ENCODE peak calls at places on chromosomes 11 and 22, in seven cellular contexts. U is H1, Q is psoas muscle, E is thyroid gland, P is lower lobe of right lung, Z is breast epithelium, I is colonic mucosa. L is an unnamed sample.
A peak's percentile ranks its signal among the peaks of the same experiment; 100 is the strongest.

GRCh38 chr22:44271010-44271500 is 41.7 kb downstream of the SHISAL1 start:
- DNase-seq in E (no peak), P (peak; percentile 12), U (no peak), Z (no peak), I (no peak), Q (peak; percentile 19), L (no peak)

GRCh38 chr11:104442320-104442719 is 278.4 kb upstream of the PDGFD start:
- DNase-seq in I (no peak), U (no peak), Q (no peak), Z (no peak), P (no peak), E (no peak), L (no peak)

GRCh38 chr11:107372439-107372838 is 85.2 kb downstream of the CWF19L2 start:
- DNase-seq in I (no peak), U (no peak), P (no peak), E (no peak), Z (no peak), Q (no peak), L (no peak)

GRCh38 chr11:14300661-14301304 is 58.2 kb downstream of the RRAS2 start:
- DNase-seq in P (no peak), U (no peak), E (peak; percentile 44), Q (peak; percentile 63), I (peak; percentile 58), Z (peak; percentile 37), L (peak; percentile 29)

GRCh38 chr11:61111786-61112517 is 9.7 kb downstream of the CD5 start:
- DNase-seq in E (no peak), I (no peak), P (no peak), U (no peak), Z (no peak), Q (no peak), L (no peak)

GRCh38 chr11:95337175-95337957 is 106.4 kb upstream of the SESN3 start:
- DNase-seq in Q (peak; percentile 79), E (peak; percentile 46), U (peak; percentile 53), I (peak; percentile 42), Z (peak; percentile 45), P (peak; percentile 68), L (peak; percentile 43)

GRCh38 chr11:118649941-118650340 is 29.5 kb downstream of the TREH start:
- DNase-seq in Z (no peak), E (no peak), U (no peak), I (no peak), P (no peak), Q (no peak), L (no peak)

GRCh38 chr11:96145163-96145585 is 197.8 kb downstream of the MAML2 start:
- DNase-seq in Z (no peak), Q (no peak), I (no peak), P (no peak), U (no peak), E (no peak), L (no peak)

GRCh38 chr22:38097557-38098409 is 12.7 kb downstream of the BAIAP2L2 start:
- DNase-seq in Z (no peak), E (no peak), U (peak; percentile 91), P (peak; percentile 43), Q (no peak), I (no peak), L (peak; percentile 12)

GRCh38 chr22:39132871-39133524 is 19.5 kb downstream of the CBX7 start:
- DNase-seq in Q (peak; percentile 44), P (no peak), E (no peak), I (no peak), U (no peak), Z (no peak), L (no peak)

GRCh38 chr22:17842386-17842785 is 68.1 kb upstream of the BID start:
- DNase-seq in Q (no peak), P (no peak), U (no peak), Z (no peak), I (no peak), E (no peak), L (peak; percentile 36)

GRCh38 chr11:108897071-108897481 is 232.2 kb downstream of the DDX10 start:
- DNase-seq in Q (no peak), U (no peak), Z (no peak), E (no peak), P (no peak), I (no peak), L (no peak)

DNA sequence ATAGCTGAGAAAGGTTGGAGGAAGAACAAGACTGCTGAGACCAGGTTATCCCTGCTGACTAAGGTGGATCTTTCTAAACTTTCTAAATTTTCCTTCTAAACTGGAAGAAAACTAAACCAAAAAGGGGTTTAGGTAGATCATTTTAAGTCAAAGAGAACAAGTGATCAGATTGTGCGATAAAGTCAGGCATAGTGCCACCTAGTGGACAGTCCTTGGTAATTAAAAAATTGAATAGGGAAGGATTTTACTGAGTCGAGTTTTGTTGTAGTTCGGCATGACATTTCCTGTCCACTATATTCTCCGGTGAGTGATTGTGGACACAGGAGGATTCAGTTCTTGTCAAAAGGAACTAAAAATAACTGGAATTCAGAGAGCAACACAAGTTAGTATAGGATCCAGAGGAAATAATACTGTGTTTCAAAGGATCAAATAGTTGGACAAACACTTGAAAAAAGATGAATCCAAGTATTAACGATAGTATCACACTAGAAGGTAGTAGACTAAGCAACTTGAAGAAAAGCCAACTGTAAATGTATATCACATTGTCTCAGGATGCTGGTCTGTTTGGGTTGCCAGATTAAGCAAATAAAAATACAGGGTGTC is 1236.4 kb downstream of the FAM181B start:
- DNase-seq in I (peak; percentile 22), U (no peak), E (no peak), P (no peak), Q (no peak), Z (no peak), L (peak; percentile 16)
- TF ChIP-seq CTCF in I (peak; percentile 44), U (no peak), E (peak; percentile 9), P (peak; percentile 63), Q (peak; percentile 35), Z (no peak), L (peak; percentile 63)

DNA sequence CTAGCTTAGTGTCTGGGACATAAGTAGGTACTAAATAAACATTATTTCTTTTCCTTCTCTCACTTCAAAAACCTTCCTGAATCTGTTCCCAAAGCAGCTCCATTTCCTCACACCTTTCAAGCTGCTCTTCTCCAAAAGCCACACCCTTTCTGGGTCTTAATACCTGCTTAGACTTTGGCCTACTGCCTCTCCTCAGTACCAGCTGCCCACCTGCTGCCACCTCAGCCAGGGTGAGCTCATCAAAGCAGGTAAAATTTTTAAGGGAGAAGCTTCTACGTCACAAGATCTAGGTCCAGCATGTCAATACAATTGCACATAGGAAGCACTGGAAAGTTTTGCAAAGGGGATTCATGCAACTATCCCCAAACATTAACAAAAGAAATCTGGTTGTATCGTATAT is 108.4 kb downstream of the RPL27A start:
- DNase-seq in E (no peak), U (no peak), P (no peak), Q (no peak), I (no peak), Z (no peak), L (no peak)
- H3K4me3 ChIP-seq in E (no peak overlapping the region), U (no peak overlapping the region), P (no peak overlapping the region), Q (no peak overlapping the region), I (no peak overlapping the region), Z (no peak overlapping the region), L (no peak overlapping the region)

GRCh38 chr11:46327829-46328228 is 19.4 kb upstream of the DGKZ start:
- DNase-seq in Z (no peak), I (no peak), E (no peak), U (no peak), Q (no peak), P (no peak), L (no peak)

GRCh38 chr11:46326813-46327416 is 20.3 kb upstream of the DGKZ start:
- DNase-seq in Z (no peak), U (no peak), I (no peak), E (no peak), P (no peak), Q (no peak), L (no peak)

GRCh38 chr11:46319074-46319453 is 28.2 kb upstream of the DGKZ start:
- DNase-seq in Z (no peak), P (no peak), I (no peak), U (no peak), E (no peak), Q (no peak), L (no peak)

GRCh38 chr11:46321757-46322156 is 25.5 kb upstream of the DGKZ start:
- DNase-seq in Z (no peak), Q (no peak), I (no peak), U (no peak), E (no peak), P (no peak), L (no peak)

DNA sequence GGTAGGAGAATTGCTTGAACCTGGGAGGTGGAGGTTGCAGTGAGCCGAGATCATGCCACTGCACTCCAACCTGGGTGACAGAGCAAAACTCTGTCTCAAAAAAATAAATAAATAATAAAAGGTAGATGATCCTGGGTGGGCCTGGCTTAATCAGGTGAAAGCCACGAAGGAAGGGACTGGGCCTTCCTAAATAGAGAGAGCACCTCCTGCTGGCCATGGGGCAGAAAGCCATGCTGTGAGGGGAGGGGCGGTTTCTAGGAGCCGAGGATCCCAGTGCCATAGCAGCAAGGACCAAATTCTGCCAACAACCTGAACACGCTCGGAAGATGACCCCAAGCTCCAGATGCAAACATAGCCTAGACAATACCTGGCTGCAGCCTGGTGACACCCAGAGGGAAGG is 24.5 kb upstream of the DGKZ start:
- DNase-seq in I (peak; percentile 52), E (no peak), P (no peak), U (peak; percentile 82), Q (no peak), Z (no peak), L (no peak)
- TF ChIP-seq CTCF in I (no peak), E (no peak), P (no peak), U (peak; percentile 84), Q (no peak), Z (no peak), L (no peak)

DNA sequence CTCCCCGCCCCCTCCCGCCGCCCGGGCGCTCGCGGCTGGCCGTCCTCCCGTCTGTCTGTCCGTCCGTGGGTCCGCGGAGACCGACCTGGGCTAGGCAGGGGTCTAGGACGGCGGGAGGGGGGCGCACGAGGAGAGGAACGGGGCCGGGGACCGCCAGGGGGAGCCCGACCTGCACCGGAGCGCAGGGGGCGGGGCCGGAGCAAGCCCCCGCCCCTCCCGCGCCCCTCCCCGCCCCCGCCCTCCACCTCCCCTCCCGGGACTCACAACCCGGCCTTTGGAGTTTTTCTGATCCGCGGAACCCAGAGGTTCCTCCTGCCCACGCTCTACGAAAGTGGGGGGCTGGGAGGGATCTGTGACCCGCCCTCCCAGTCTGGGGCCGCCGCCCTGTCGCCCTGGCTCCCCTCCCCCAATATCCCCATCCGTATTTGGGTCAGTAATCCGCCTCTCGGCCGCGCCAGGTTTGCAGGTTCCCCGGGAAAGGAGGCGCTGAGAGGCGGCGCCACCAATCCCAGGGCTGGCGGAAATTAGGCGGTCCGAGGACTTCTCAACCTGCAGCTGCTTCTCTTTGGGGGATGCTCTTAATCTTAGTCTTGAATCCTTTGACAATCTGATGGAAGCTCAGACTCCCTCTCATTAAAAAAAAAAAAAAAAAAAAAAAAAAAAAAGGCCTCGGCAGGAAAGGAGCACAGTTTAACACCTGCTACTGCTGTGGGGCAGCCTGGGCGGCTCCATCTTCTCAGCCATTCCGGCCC is 922 bp upstream of the KCNJ11 start:
- DNase-seq in E (peak; percentile 96), U (peak; percentile 92), Z (peak; percentile 75), I (peak; percentile 76), P (peak; percentile 86), Q (peak; percentile 95), L (peak; percentile 73)
- H3K4me3 ChIP-seq in E (peak overlapping the region; percentile 36), U (peak overlapping the region; percentile 80), Z (peak overlapping the region; percentile 76), I (peak overlapping the region; percentile 44), P (peak overlapping the region; percentile 47), Q (peak overlapping the region; percentile 78), L (peak overlapping the region; percentile 53)